ENCODE peak calls at places on chromosomes 4 and X, in nine cellular contexts. M, W, N, D, L, Z, I, P and S are unnamed samples.

GRCh38 chrX:103310592-103311400 is at the start of gene BEX2:
- DNase-seq in M (peak), W (peak), N (peak), D (peak), L (peak), Z (peak), I (peak), P (peak), S (peak)

GRCh38 chr4:31557444-31557843 is 837.3 kb downstream of the PCDH7 start:
- DNase-seq in M (no peak), W (no peak), N (no peak), D (peak), L (no peak), Z (no peak), I (no peak), P (no peak), S (no peak)

GRCh38 chrX:134502686-134503085 is 42.7 kb downstream of the HPRT1 start:
- DNase-seq in M (no peak), W (no peak), N (no peak), D (no peak), L (no peak), Z (no peak), I (no peak), P (no peak), S (no peak)

GRCh38 chrX:28177202-28177601 is 196.0 kb upstream of the DCAF8L1 start:
- DNase-seq in M (no peak), W (peak), N (no peak), D (peak), L (no peak), Z (no peak), I (no peak), P (no peak), S (no peak)

GRCh38 chrX:56107320-56107719 is 124.8 kb upstream of the KLF8 start:
- DNase-seq in M (no peak), W (no peak), N (no peak), D (peak), L (peak), Z (no peak), I (no peak), P (no peak), S (peak)

GRCh38 chr4:45751877-45752276 is 372.0 kb downstream of the GABRG1 start:
- DNase-seq in M (no peak), W (no peak), N (no peak), D (no peak), L (no peak), Z (no peak), I (no peak), P (no peak), S (no peak)

GRCh38 chr4:31620476-31620875 is 900.3 kb downstream of the PCDH7 start:
- DNase-seq in M (no peak), W (no peak), N (no peak), D (peak), L (no peak), Z (no peak), I (no peak), P (no peak), S (no peak)

GRCh38 chrX:53605004-53605403 is 81.5 kb downstream of the HUWE1 start:
- DNase-seq in M (no peak), W (no peak), N (no peak), D (no peak), L (no peak), Z (no peak), I (no peak), P (no peak), S (no peak)

GRCh38 chrX:1306909-1307625 is 29.5 kb upstream of the IL3RA start:
- DNase-seq in M (no peak), W (no peak), N (no peak), D (no peak), L (no peak), Z (no peak), I (no peak), P (no peak), S (no peak)

GRCh38 chr4:88522702-88523324 is 763 bp downstream of the PYURF start:
- DNase-seq in M (peak), W (peak), N (peak), D (no peak), L (no peak), Z (no peak), I (no peak), P (no peak), S (no peak)

GRCh38 chr4:104967034-104967401 is 179.7 kb upstream of the TET2 start:
- DNase-seq in M (no peak), W (no peak), N (no peak), D (no peak), L (peak), Z (no peak), I (no peak), P (no peak), S (no peak)

GRCh38 chrX:129600981-129601424 is 53.8 kb downstream of the APLN start:
- DNase-seq in M (no peak), W (no peak), N (no peak), D (peak), L (no peak), Z (no peak), I (no peak), P (no peak), S (peak)

GRCh38 chrX:10685923-10686595 is 65.7 kb upstream of the MID1 start:
- DNase-seq in M (no peak), W (no peak), N (no peak), D (no peak), L (no peak), Z (no peak), I (no peak), P (no peak), S (no peak)

GRCh38 chr4:76250962-76251361 is 559 bp upstream of the FAM47E start:
- DNase-seq in M (no peak), W (no peak), N (no peak), D (no peak), L (no peak), Z (no peak), I (no peak), P (no peak), S (peak)

GRCh38 chr4:102213031-102213430 is 132.3 kb downstream of the SLC39A8 start:
- DNase-seq in M (no peak), W (no peak), N (no peak), D (no peak), L (no peak), Z (no peak), I (no peak), P (no peak), S (no peak)

GRCh38 chr4:74543247-74543670 is 98.3 kb downstream of the AREG start:
- DNase-seq in M (no peak), W (no peak), N (no peak), D (no peak), L (no peak), Z (no peak), I (no peak), P (no peak), S (no peak)

GRCh38 chr4:7660640-7661039 is 225.9 kb upstream of the PSAPL1 start:
- DNase-seq in M (peak), W (no peak), N (no peak), D (no peak), L (no peak), Z (no peak), I (no peak), P (no peak), S (no peak)

GRCh38 chr4:38743866-38744265 is 38.9 kb downstream of the TLR10 start:
- DNase-seq in M (no peak), W (no peak), N (no peak), D (peak), L (no peak), Z (no peak), I (no peak), P (no peak), S (no peak)

GRCh38 chr4:39066371-39066770 is 4.3 kb downstream of the KLHL5 start:
- DNase-seq in M (no peak), W (no peak), N (no peak), D (no peak), L (no peak), Z (no peak), I (no peak), P (no peak), S (no peak)

GRCh38 chrX:117701050-117701449 is 415.6 kb downstream of the KLHL13 start:
- DNase-seq in M (no peak), W (no peak), N (no peak), D (no peak), L (no peak), Z (no peak), I (no peak), P (no peak), S (no peak)

GRCh38 chr4:74675673-74676279 is 118.5 kb downstream of the BTC start:
- DNase-seq in M (no peak), W (peak), N (no peak), D (peak), L (peak), Z (peak), I (no peak), P (peak), S (peak)

GRCh38 chr4:109877400-109877799 is 29.5 kb downstream of the LRIT3 start:
- DNase-seq in M (no peak), W (no peak), N (no peak), D (no peak), L (no peak), Z (no peak), I (no peak), P (no peak), S (no peak)

GRCh38 chr4:68021185-68021584 is 57.9 kb upstream of the TMPRSS11A start:
- DNase-seq in M (no peak), W (no peak), N (no peak), D (peak), L (no peak), Z (peak), I (no peak), P (no peak), S (no peak)

GRCh38 chr4:14092741-14093140 is 465.2 kb upstream of the BOD1L1 start:
- DNase-seq in M (no peak), W (no peak), N (no peak), D (no peak), L (no peak), Z (no peak), I (no peak), P (no peak), S (no peak)

GRCh38 chr4:112895785-112896184 is 153.7 kb upstream of the ANK2 start:
- DNase-seq in M (no peak), W (peak), N (no peak), D (no peak), L (no peak), Z (no peak), I (no peak), P (no peak), S (no peak)

GRCh38 chr4:156946508-156947197 is 24.9 kb downstream of the PDGFC start:
- DNase-seq in M (no peak), W (no peak), N (no peak), D (peak), L (no peak), Z (peak), I (no peak), P (no peak), S (no peak)

GRCh38 chr4:145863191-145863590 is 75.4 kb downstream of the ZNF827 start:
- DNase-seq in M (no peak), W (no peak), N (no peak), D (no peak), L (no peak), Z (no peak), I (no peak), P (no peak), S (no peak)